ENCODE peak calls at places on chromosomes 4 and X, in eight cellular contexts. I is vagina, X is stomach, E is transverse colon, J is left ventricle myocardium inferior, A is iPS DF 6.9, R is GM23248, U is psoas muscle. G is an unnamed sample.
A peak's percentile ranks its signal among the peaks of the same experiment; 100 is the strongest.

GRCh38 chr4:5638316-5638715 is 70.0 kb downstream of the EVC2 start:
- DNase-seq in X (no peak), R (peak; percentile 90), A (no peak), J (no peak), U (no peak), I (no peak), E (no peak), G (no peak)

GRCh38 chr4:90580271-90580825 is 453.2 kb downstream of the CCSER1 start:
- DNase-seq in U (no peak), E (no peak), R (no peak), J (no peak), X (no peak), A (peak; percentile 18), I (no peak), G (no peak)

GRCh38 chrX:118802857-118803256 is 20.8 kb upstream of the ZCCHC12 start:
- DNase-seq in I (no peak), X (no peak), R (peak; percentile 17), E (no peak), J (no peak), A (no peak), U (no peak), G (no peak)

GRCh38 chr4:8595237-8596087 is 2.9 kb downstream of the CPZ start:
- DNase-seq in E (peak; percentile 34), R (no peak), J (no peak), U (no peak), A (no peak), I (no peak), X (no peak), G (no peak)

GRCh38 chr4:5809216-5809776 is 83.6 kb downstream of the CRMP1 start:
- DNase-seq in A (no peak), E (no peak), I (no peak), X (no peak), J (no peak), R (peak; percentile 20), U (no peak), G (no peak)

GRCh38 chrX:53268173-53268572 is 13.2 kb downstream of the IQSEC2 start:
- DNase-seq in E (no peak), U (no peak), J (no peak), A (no peak), R (no peak), I (no peak), X (no peak), G (no peak)

GRCh38 chr4:53061467-53061866 is 199.3 kb downstream of the RASL11B start:
- DNase-seq in J (no peak), I (no peak), A (no peak), R (no peak), X (no peak), U (no peak), E (no peak), G (no peak)

GRCh38 chr4:81839347-81840042 is 367.8 kb upstream of the RASGEF1B start:
- DNase-seq in X (no peak), R (no peak), A (no peak), E (no peak), J (no peak), U (no peak), I (no peak), G (no peak)

GRCh38 chrX:115912372-115912897 is 258.1 kb upstream of the AGTR2 start:
- DNase-seq in I (no peak), U (no peak), R (peak; percentile 11), E (peak; percentile 24), J (no peak), X (no peak), A (no peak), G (no peak)

GRCh38 chr4:70992354-70992753 is 1.1 kb upstream of the DCK start:
- DNase-seq in J (no peak), E (peak; percentile 26), R (no peak), X (no peak), A (no peak), I (no peak), U (no peak), G (no peak)

GRCh38 chr4:182578402-182578801 is 335.2 kb downstream of the TENM3 start:
- DNase-seq in X (no peak), U (no peak), I (no peak), A (no peak), J (no peak), R (peak; percentile 64), E (no peak), G (no peak)

DNA sequence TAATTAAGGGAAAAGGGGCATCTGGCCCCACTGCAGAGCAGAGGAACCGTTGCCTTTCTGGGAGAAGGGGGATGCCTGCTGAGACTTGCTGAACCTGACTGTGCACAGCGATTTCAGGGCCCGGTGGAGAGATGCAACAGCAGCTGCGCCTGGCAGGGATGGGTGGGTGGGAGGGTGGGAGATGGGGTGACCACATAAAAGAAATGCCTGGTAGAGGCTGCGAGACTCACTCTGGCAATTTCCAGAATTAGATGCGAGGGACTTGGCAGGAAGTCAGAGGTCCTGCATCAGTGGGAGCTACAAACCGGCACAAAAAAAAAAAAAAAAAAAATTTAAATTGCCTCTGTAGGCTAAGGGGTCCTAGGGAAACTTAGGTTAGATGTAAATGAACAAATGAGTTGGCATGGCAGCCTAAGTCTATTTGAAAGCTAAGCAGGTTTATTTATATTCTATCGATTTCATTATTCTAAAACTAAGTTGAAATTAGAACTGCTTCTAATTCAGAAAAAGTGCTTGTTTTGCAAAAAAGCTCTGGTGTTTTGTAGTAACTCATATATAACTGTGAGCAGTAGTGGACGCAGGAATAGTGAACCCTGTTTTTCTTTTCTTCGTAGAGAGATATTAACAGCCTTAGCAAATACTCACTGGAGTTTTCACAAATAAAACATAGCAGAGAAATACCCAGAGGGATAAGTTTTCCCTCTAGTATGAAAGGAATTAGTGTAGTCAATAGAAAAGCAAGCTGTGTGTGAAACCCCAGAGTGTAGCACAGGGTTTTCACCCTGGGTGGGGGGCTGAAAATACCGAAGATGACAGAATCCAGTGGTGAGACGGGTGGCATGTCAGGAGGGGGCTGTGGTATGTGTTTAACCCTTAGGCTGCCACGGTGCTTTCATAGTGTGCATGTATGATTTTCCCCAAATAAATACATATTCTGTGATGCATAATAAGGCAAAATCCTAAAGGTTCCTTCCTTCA is 130.1 kb downstream of the EGF start:
- DNase-seq in R (no peak), I (no peak), X (no peak), E (no peak), A (no peak), J (no peak), U (no peak), G (no peak)
- H3K4me3 ChIP-seq in R (no peak overlapping the region), I (no peak overlapping the region), X (no peak overlapping the region), E (no peak overlapping the region), A (no peak overlapping the region), J (no peak overlapping the region), U (no peak overlapping the region), G (no peak overlapping the region)

GRCh38 chr4:103086565-103086964 is 10.0 kb upstream of the SLC9B2 start:
- DNase-seq in R (no peak), U (no peak), I (no peak), J (no peak), A (no peak), X (no peak), E (no peak), G (no peak)
- H3K36me3 ChIP-seq in R (peaks cover 17% of the 10 kb centered on the region), U (peaks cover 15% of the 10 kb centered on the region), I (peaks cover 41% of the 10 kb centered on the region), J (peaks cover 89% of the 10 kb centered on the region), A (peaks cover 9% of the 10 kb centered on the region), X (peaks cover 24% of the 10 kb centered on the region), E (peaks cover 32% of the 10 kb centered on the region), G (no peaks in the 10 kb centered on the region)

DNA sequence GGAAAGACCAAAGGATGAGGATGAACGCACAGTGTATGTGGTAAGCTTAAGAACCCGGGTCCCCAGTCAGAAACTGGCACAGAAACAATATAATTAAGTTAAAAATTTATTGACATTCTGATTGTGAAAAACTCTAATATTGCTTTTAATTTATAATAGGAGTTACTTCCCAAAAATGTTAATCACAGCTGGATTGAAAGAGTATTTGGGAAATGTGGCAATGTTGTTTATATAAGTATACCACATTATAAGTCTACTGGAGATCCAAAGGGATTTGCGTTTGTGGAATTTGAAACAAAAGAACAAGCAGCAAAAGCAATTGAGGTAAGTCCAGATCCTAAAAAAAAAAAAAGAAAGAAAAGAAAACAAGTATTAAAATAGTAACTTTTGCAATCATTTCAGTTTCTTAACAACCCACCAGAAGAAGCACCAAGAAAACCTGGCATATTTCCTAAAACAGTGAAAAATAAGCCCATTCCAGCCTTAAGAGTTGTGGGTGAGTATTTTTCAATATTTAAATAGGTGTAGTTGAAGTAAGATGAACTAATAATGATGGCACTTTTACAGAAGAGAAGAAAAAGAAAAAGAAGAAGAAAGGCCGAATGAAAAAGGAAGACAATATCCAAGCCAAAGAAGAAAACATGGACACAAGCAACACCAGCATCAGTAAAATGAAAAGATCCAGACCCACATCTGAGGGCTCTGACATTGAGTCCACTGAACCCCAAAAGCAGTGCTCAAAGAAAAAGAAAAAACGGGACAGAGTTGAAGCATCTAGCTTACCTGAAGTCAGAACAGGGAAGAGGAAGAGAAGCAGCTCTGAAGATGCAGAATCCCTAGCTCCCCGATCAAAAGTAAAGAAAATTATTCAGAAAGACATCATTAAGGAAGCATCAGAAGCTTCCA is 9.9 kb downstream of the LARP7 start:
- DNase-seq in R (no peak), I (no peak), X (no peak), A (no peak), J (no peak), U (no peak), E (no peak), G (no peak)
- H3K4me3 ChIP-seq in R (no peak overlapping the region), I (no peak overlapping the region), X (no peak overlapping the region), A (peak overlapping the region; percentile 91), J (no peak overlapping the region), U (no peak overlapping the region), E (no peak overlapping the region), G (no peak overlapping the region)

GRCh38 chr4:10112658-10113284 is 3.8 kb downstream of the WDR1 start:
- DNase-seq in I (no peak), R (no peak), J (no peak), X (no peak), A (no peak), U (no peak), E (no peak), G (no peak)

GRCh38 chr4:10115271-10115656 is 1.3 kb downstream of the WDR1 start:
- DNase-seq in I (no peak), J (no peak), X (no peak), R (peak; percentile 85), A (no peak), E (peak; percentile 27), U (no peak), G (no peak)

GRCh38 chr4:10114147-10114546 is 2.5 kb downstream of the WDR1 start:
- DNase-seq in A (no peak), J (no peak), U (no peak), I (no peak), X (no peak), R (no peak), E (no peak), G (no peak)

GRCh38 chr4:10114607-10115006 is 2.0 kb downstream of the WDR1 start:
- DNase-seq in I (no peak), J (no peak), U (no peak), A (no peak), R (no peak), E (no peak), X (no peak), G (no peak)

DNA sequence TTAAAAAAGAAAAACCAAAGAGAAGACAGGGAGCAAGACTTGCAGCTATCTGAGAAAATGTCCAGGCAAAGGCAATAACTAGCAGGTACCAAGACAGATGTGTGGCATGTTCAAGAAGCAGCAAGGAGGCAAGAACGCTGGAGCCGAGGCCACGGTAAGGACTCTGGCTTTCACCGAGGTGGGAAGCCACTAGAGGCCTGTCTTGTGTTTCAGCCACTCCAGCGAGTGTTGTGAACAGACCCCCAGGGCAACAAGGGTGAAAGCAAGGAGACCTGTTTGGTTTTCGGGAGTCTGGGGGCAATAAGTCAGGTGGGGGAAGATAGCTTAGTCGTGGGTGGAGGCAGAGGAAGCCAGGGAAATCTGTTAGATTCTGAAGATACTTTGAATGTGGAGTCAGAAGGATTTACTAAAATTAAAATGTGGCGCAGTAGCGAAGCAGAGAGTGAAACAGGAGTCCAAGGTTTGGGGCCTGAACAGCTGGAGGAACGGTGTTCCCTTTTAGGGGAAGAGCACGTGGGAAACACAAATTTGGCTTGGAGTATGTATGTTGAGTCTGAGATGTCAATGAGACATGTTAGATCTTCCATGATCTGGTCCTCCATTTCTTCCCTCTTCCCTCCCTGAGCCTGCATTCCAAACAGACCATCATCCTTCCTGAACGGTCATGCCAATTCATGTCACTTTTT is 3.1 kb downstream of the WDR1 start:
- DNase-seq in U (no peak), E (no peak), X (no peak), J (no peak), I (no peak), R (no peak), A (no peak), G (no peak)
- H3K36me3 ChIP-seq in U (peaks cover 17% of the 10 kb centered on the region), E (peaks cover 22% of the 10 kb centered on the region), X (peaks cover 48% of the 10 kb centered on the region), J (peaks cover 61% of the 10 kb centered on the region), I (peaks cover 42% of the 10 kb centered on the region), R (peaks cover 43% of the 10 kb centered on the region), A (peaks cover 40% of the 10 kb centered on the region), G (peaks cover 68% of the 10 kb centered on the region)

G was measured in naive thymus-derived CD4-positive, alpha-beta T cell.